ENCODE peak calls at places on chromosomes 6 and 20, in four cellular contexts. A is CD8-positive, alpha-beta T cell; V is right cardiac atrium; N is tibial nerve. G is an unnamed sample. For H3K4me1, the result is how much of the 10 kb centered on the place peaks cover.

GRCh38 chr6:135555550-135555949 is 58.0 kb upstream of the AHI1 start:
- DNase-seq in A (no peak), V (no peak), N (no peak), G (no peak)

GRCh38 chr6:81998432-81998831 is 246.0 kb upstream of the TENT5A start:
- DNase-seq in A (no peak), V (no peak), N (no peak), G (no peak)

GRCh38 chr20:13800728-13801134 is 15.9 kb downstream of the NDUFAF5 start:
- DNase-seq in A (no peak), V (peak), N (peak), G (no peak)

GRCh38 chr6:163164175-163164900 is 250.2 kb upstream of the QKI start:
- DNase-seq in A (no peak), V (no peak), N (no peak), G (no peak)

GRCh38 chr6:158894192-158894591 is 75.0 kb upstream of the EZR start:
- DNase-seq in A (no peak), V (no peak), N (no peak), G (peak)

GRCh38 chr6:137975058-137975940 is 108.2 kb downstream of the TNFAIP3 start:
- DNase-seq in A (peak), V (no peak), N (no peak), G (no peak)

GRCh38 chr6:8415305-8415704 is 20.0 kb downstream of the SLC35B3 start:
- DNase-seq in A (no peak), V (no peak), N (no peak), G (peak)

GRCh38 chr20:2108987-2109386 is 7.4 kb downstream of the STK35 start:
- DNase-seq in A (no peak), V (no peak), N (no peak), G (no peak)

GRCh38 chr6:49676671-49677281 is 36.6 kb downstream of the CRISP2 start:
- DNase-seq in A (no peak), V (no peak), N (no peak), G (no peak)

DNA sequence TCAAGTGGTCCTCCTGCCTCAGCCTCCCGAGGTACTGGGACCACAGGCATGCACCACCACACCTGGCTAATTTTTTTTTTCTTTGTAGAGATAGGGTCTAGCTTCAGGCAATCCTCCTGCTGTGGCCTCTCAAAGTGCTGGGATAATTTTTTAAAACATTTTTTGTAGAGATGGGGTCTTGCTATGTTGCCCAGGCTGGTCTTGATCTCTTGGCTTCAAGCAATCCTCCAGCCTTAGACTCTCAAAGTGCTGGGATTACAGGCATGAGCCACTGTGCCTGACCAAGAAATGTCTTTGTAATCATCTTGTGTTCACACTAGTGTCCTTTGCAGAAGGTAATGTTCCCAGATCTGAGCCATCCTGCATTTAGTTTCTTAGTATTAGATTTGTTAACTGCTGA is 61.6 kb downstream of the RIPOR2 start:
- DNase-seq in A (no peak), V (no peak), N (no peak), G (no peak)
- H3K4me1 ChIP-seq in A (under half), V (under half), N (under half), G (under half)

GRCh38 chr20:38841570-38841969 is 36.1 kb downstream of the PPP1R16B start:
- DNase-seq in A (no peak), V (no peak), N (no peak), G (no peak)

GRCh38 chr20:38839563-38839962 is 34.1 kb downstream of the PPP1R16B start:
- DNase-seq in A (no peak), V (no peak), N (no peak), G (no peak)

GRCh38 chr20:38842017-38842416 is 36.5 kb downstream of the PPP1R16B start:
- DNase-seq in A (no peak), V (no peak), N (no peak), G (no peak)

GRCh38 chr20:38840053-38840893 is 34.8 kb downstream of the PPP1R16B start:
- DNase-seq in A (peak), V (no peak), N (no peak), G (peak)

DNA sequence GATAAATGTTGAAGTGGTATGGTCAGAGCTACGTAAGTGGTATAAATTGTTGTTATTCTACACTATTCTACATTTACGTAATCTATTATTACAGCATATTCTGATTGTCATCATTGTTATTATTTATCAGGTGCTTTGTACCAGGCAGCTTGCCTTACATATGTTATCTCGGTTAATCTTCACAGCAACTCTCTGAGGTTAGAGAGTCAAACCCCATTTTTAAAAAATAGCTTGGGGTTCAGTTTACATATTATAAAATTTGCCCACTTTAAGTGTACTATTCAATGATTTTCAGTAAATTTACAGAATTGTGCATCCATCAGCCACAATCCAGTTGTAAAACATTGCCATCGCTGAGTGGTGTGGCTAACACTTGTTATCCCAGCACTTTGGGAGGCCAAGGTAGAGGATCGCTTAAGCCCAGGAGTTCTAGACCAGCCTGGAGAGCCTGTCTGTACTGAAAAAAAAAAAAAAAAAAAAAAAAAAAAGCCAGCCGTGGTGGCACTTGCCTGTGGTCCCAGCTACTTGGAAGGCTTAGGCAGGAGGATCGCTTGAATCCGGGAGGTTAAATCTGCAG is 35.5 kb downstream of the PPP1R16B start:
- DNase-seq in A (no peak), V (no peak), N (no peak), G (no peak)
- H3K4me1 ChIP-seq in A (half or more), V (under half), N (under half), G (under half)

GRCh38 chr6:21767891-21768659 is 174.5 kb downstream of the SOX4 start:
- DNase-seq in A (no peak), V (no peak), N (no peak), G (no peak)
- H3K4me1 ChIP-seq in A (under half), V (under half), N (under half), G (under half)

DNA sequence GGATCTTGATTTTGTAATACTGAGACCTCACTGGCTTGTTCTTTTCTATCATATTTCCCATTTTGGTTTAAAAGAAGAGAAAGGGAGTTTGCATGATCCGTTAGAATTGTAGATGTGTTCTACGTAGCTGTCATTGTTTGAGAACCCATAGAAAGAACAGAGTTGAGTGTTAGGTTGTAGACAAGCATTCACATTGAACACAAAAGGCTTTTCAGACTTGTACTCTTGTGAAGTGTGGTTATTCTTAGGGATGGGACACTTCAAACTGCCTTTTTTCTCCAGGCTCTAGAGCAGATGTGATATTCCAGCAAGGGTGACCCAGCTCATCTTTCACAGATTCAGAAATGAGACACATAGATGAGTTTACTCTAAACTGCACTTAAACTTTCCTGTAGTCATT is 19.9 kb downstream of the FOXO3 start:
- DNase-seq in A (no peak), V (no peak), N (no peak), G (no peak)
- H3K4me1 ChIP-seq in A (under half), V (under half), N (half or more), G (under half)

DNA sequence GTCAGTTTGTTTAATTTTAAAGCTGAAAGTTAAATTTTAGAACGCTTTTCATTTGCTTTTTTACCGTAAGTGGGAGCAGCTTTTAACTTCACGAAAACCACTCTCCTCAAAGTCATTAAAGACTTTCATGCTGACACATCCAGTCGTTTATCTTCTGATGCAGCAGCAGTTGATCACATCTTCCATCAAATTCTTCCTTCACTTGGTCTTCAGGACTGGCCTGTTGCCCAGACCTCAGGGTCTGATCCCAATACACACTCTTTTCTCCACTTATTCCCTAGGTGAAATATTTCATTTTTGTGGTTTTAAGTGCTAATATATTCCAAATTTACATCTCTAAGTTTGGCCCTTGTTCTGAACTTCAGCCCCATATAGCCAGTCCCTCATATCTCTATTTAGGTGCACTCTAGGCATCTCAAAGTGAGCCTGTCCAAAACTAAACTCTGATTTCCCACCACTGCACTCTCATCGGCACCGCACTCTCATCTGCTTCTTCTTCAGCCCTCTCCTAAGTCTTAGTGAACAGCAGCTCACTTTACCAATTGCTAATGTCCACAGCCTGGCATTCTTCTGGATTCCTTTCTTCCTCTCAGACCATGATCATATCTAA is 20.4 kb downstream of the AFDN start:
- DNase-seq in A (no peak), V (no peak), N (no peak), G (no peak)
- H3K4me1 ChIP-seq in A (under half), V (under half), N (under half), G (half or more)

GRCh38 chr20:48807051-48807450 is 20.7 kb downstream of the PREX1 start:
- DNase-seq in A (no peak), V (no peak), N (no peak), G (no peak)
- H3K4me1 ChIP-seq in A (half or more), V (under half), N (under half), G (under half)

GRCh38 chr6:148242180-148242579 is 100.5 kb upstream of the SASH1 start:
- DNase-seq in A (no peak), V (no peak), N (no peak), G (no peak)
- H3K4me1 ChIP-seq in A (under half), V (under half), N (under half), G (under half)

G was measured in Caco-2.